ENCODE peak calls at places on chromosome 4, in four cellular contexts. D is GM23248, V is right lobe of liver, Q is left lung. C is an unnamed sample.

GRCh38 chr4:128450326-128451120 is 162.9 kb upstream of the PGRMC2 start:
- DNase-seq in D (no peak), V (no peak), Q (no peak), C (no peak)

GRCh38 chr4:5711479-5712184 is 631 bp downstream of the EVC start:
- DNase-seq in D (peak), Q (no peak), V (no peak), C (no peak)

GRCh38 chr4:37562592-37562991 is 123.6 kb downstream of the RELL1 start:
- DNase-seq in V (no peak), D (peak), Q (no peak), C (no peak)

GRCh38 chr4:94267037-94267436 is 59.4 kb downstream of the SMARCAD1 start:
- DNase-seq in Q (no peak), D (no peak), V (no peak), C (no peak)

GRCh38 chr4:173508386-173509002 is 21.5 kb downstream of the HAND2 start:
- DNase-seq in D (peak), Q (no peak), V (no peak), C (no peak)

GRCh38 chr4:83490876-83491450 is 6.1 kb upstream of the ABRAXAS1 start:
- DNase-seq in V (no peak), Q (no peak), D (peak), C (no peak)

GRCh38 chr4:173834151-173834550 is 304.1 kb upstream of the HAND2 start:
- DNase-seq in V (no peak), Q (no peak), D (peak), C (no peak)

GRCh38 chr4:17811078-17811603 is 362 bp downstream of the NCAPG start:
- DNase-seq in Q (peak), D (peak), V (no peak), C (no peak)

GRCh38 chr4:36020351-36020750 is 224.0 kb downstream of the ARAP2 start:
- DNase-seq in Q (no peak), V (no peak), D (no peak), C (no peak)

GRCh38 chr4:72318771-72319170 is 250.2 kb downstream of the ADAMTS3 start:
- DNase-seq in D (peak), Q (no peak), V (no peak), C (no peak)

GRCh38 chr4:120009731-120010130 is 56.9 kb downstream of the MAD2L1 start:
- DNase-seq in Q (no peak), D (peak), V (no peak), C (no peak)

GRCh38 chr4:151540728-151541437 is 131.9 kb downstream of the FHIP1A start:
- DNase-seq in D (peak), V (no peak), Q (no peak), C (peak)

GRCh38 chr4:57605374-57605773 is 495.2 kb upstream of the IGFBP7 start:
- DNase-seq in Q (no peak), V (no peak), D (no peak), C (no peak)

GRCh38 chr4:121736735-121737351 is 28.1 kb downstream of the SMIM43 start:
- DNase-seq in Q (no peak), D (peak), V (no peak), C (no peak)

GRCh38 chr4:43337707-43338106 is 445.2 kb downstream of the GRXCR1 start:
- DNase-seq in Q (no peak), D (peak), V (no peak), C (no peak)

GRCh38 chr4:100428051-100428450 is 89.8 kb downstream of the EMCN start:
- DNase-seq in Q (peak), V (no peak), D (peak), C (peak)

GRCh38 chr4:76576824-76577223 is 141.8 kb downstream of the SHROOM3 start:
- DNase-seq in Q (no peak), D (no peak), V (no peak), C (no peak)

DNA sequence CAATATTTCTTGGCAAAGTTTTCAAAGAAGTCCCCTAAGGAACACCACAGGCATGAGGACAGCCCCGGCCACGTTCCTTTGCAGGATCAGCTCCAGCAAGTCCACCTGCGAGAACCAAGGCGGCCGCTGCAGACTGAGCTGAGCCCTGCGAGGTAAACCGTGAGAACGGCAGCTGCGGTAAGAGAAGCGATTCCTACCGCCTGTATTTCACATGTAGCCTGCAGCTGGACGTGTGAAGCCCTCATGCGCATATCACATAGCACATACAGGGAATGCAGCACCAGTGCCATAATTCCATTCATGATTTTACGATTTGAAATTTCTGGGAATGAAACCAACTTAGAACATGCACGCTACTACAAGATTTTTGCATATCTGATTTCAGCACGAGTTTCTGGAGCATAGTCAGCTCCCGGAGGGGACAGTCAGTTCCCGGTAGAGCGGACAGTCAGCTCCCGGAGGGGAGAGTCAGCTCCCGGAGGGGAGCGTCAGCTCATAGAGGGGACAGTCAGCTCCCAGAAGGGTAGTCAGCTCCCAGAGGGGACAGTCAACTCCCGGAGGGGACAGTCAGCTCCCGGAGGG is 41.7 kb downstream of the FGFRL1 start:
- DNase-seq in V (peak), Q (no peak), D (peak), C (peak)
- H3K4me3 ChIP-seq in V (no peak), Q (no peak), D (peak), C (no peak)

GRCh38 chr4:32000846-32001488 is 1280.8 kb downstream of the PCDH7 start:
- DNase-seq in D (no peak), V (no peak), Q (no peak), C (no peak)
- H3K4me3 ChIP-seq in D (no peak), V (no peak), Q (no peak), C (no peak)

GRCh38 chr4:19496752-19497151 is 755.0 kb upstream of the SLIT2 start:
- DNase-seq in Q (no peak), V (no peak), D (no peak), C (no peak)

GRCh38 chr4:19492611-19493010 is 759.1 kb upstream of the SLIT2 start:
- DNase-seq in Q (no peak), D (peak), V (no peak), C (no peak)

GRCh38 chr4:19494958-19495357 is 756.7 kb upstream of the SLIT2 start:
- DNase-seq in D (peak), V (no peak), Q (no peak), C (no peak)

GRCh38 chr4:19497692-19498091 is 754.0 kb upstream of the SLIT2 start:
- DNase-seq in V (no peak), Q (no peak), D (no peak), C (no peak)
- H3K4me3 ChIP-seq in V (no peak), Q (no peak), D (no peak), C (no peak)

DNA sequence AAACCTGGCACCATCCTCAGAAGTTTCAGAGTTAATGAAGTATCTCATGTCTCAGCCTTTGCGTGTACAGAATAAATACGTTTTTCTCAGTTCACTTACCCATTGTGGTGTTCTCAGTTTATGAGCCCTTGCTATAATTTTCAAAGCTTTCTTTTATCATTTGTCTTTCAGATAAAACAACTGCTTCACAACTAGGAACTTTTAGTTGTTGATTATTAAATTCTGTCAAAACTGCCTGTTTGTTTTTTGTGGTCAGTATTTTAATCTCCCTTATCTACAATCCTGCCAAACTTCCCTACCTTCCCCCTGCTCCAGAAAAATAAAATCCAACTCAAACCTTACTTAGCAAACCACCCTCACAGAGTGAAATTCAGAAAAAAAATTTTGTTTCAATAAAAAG is 21.7 kb downstream of the ADD1 start:
- DNase-seq in V (no peak), Q (no peak), D (no peak), C (no peak)
- H3K4me3 ChIP-seq in V (no peak), Q (no peak), D (no peak), C (no peak)

GRCh38 chr4:155143512-155143911 is 64.9 kb upstream of the NPY2R start:
- DNase-seq in D (no peak), V (no peak), Q (no peak), C (no peak)
- H3K4me3 ChIP-seq in D (no peak), V (no peak), Q (no peak), C (no peak)

GRCh38 chr4:107035711-107036601 is at the start of gene DKK2:
- DNase-seq in Q (no peak), V (no peak), D (peak), C (no peak)
- H3K4me3 ChIP-seq in Q (peak), V (peak), D (peak), C (peak)

DNA sequence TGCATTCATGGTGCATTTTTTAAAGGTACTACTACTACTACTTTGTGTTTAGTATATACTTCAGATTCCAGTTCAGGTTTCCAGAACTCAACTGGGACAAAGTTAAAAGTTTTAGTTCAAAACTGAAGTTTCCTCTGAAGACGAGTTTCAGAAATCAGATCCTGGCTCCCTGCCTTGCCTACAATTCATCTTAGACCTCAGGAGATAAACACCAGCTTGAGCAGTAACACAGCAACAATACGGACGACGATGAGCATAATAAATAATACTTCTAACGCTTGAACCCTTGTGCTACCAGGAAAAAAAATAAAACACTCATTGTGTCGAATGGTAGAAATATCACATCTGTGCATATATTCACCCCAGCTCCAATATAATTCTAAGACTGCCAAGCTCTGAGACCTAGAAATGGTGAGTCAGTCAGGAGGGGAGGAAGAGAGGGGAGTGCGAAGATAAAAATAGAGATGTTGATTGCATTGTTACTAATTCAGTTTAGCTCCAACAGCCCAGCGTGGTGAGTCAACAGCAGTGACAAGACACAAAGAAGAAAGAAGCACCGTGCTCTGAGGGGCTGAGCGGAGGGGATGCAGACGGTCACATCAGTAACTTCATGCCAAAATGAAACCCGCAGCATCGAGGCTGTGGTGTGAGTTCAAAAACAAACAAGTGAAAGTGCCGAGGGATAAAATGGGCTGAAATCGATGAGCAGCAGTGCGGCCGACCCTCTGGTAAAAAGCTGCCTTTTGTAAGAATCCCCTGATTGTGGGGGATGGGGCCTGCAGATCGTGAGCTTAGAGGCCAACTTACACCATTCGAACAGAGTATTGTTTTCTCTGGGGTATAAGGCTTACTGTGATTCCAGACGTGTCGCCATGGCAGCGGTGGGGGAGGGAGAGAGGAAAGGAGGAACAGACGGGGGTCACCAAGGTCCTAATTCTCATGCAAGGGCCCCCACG is 150.3 kb downstream of the MGST2 start:
- DNase-seq in D (peak), V (no peak), Q (peak), C (no peak)
- H3K4me3 ChIP-seq in D (peak), V (no peak), Q (no peak), C (no peak)